ENCODE peak calls at places on chromosomes 5 and 9, in nine cellular contexts. K is non-pigmented ciliary epithelial cell; L is activated naive CD4-positive, alpha-beta T cell; T is neuronal stem cell; Z is stimulated activated CD8-positive, alpha-beta memory T cell treated with anti-CD3 and anti-CD28 coated beads, Interleukin-7, amount 100 ng/mL, for 24 hours; H is fibroblast of mammary gland; B is AG04449; V is endothelial cell; O is Calu3. E is an unnamed sample.

GRCh38 chr9:5553211-5553610 is 42.9 kb downstream of the PDCD1LG2 start:
- DNase-seq in K (peak; percentile 78), L (no peak), T (no peak), Z (no peak), H (peak; percentile 62), B (peak; percentile 72), V (no peak), O (no peak), E (peak; percentile 81)

GRCh38 chr5:147037517-147038205 is 159.1 kb upstream of the PPP2R2B start:
- DNase-seq in K (peak; percentile 67), L (no peak), T (no peak), Z (no peak), H (peak; percentile 90), B (no peak), V (no peak), O (peak; percentile 47), E (peak; percentile 77)

GRCh38 chr9:123326662-123327093 is 29.3 kb upstream of the CRB2 start:
- DNase-seq in K (no peak), L (no peak), T (no peak), Z (no peak), H (peak; percentile 40), B (no peak), V (no peak), O (no peak), E (no peak)

GRCh38 chr5:170791325-170791954 is 7.9 kb downstream of the GABRP start:
- DNase-seq in K (peak; percentile 26), L (no peak), T (peak; percentile 48), Z (no peak), H (peak; percentile 58), B (no peak), V (peak; percentile 78), O (peak; percentile 84), E (peak; percentile 73)

GRCh38 chr5:55597014-55597981 is 62.5 kb upstream of the PLPP1 start:
- DNase-seq in K (no peak), L (no peak), T (no peak), Z (no peak), H (peak; percentile 92), B (no peak), V (no peak), O (no peak), E (peak; percentile 77)

GRCh38 chr9:6975198-6975597 is 217.4 kb downstream of the KDM4C start:
- DNase-seq in K (no peak), L (no peak), T (no peak), Z (no peak), H (no peak), B (no peak), V (no peak), O (no peak), E (no peak)

GRCh38 chr5:147645172-147645571 is 135.3 kb upstream of the DPYSL3 start:
- DNase-seq in K (no peak), L (no peak), T (no peak), Z (no peak), H (no peak), B (no peak), V (no peak), O (no peak), E (no peak)

GRCh38 chr5:80619081-80619480 is 35.4 kb upstream of the MSH3 start:
- DNase-seq in K (no peak), L (no peak), T (no peak), Z (no peak), H (no peak), B (no peak), V (no peak), O (no peak), E (no peak)

GRCh38 chr5:170572453-170572852 is 68.6 kb downstream of the KCNIP1 start:
- DNase-seq in K (no peak), L (no peak), T (no peak), Z (peak; percentile 37), H (peak; percentile 24), B (no peak), V (no peak), O (peak; percentile 62), E (no peak)

GRCh38 chr9:131010482-131011273 is 1.7 kb downstream of the LAMC3 start:
- DNase-seq in K (no peak), L (no peak), T (no peak), Z (no peak), H (no peak), B (no peak), V (no peak), O (no peak), E (no peak)

GRCh38 chr9:117671468-117671867 is 32.7 kb upstream of the TLR4 start:
- DNase-seq in K (no peak), L (no peak), T (no peak), Z (no peak), H (no peak), B (no peak), V (no peak), O (no peak), E (no peak)

GRCh38 chr5:16981700-16982099 is 45.6 kb upstream of the MYO10 start:
- DNase-seq in K (no peak), L (no peak), T (no peak), Z (no peak), H (no peak), B (no peak), V (no peak), O (no peak), E (no peak)

GRCh38 chr5:154580422-154580821 is 102.4 kb upstream of the HAND1 start:
- DNase-seq in K (no peak), L (no peak), T (no peak), Z (no peak), H (no peak), B (no peak), V (no peak), O (no peak), E (no peak)